ENCODE peak calls at places on chromosome X, in five cellular contexts. One of them, this sample, is unnamed.

GRCh38 chrX:120769576-120770341 is 105.9 kb downstream of the CT47B1 start:
- DNase-seq in psoas muscle: no peak
- DNase-seq in heart left ventricle: no peak
- DNase-seq in stomach: no peak
- DNase-seq in left ventricle myocardium inferior: no peak
- DNase-seq in this sample: no peak

GRCh38 chrX:54494970-54495813 is 842 bp downstream of the FGD1 start:
- DNase-seq in psoas muscle: no peak
- DNase-seq in heart left ventricle: no peak
- DNase-seq in stomach: peak; percentile 31
- DNase-seq in left ventricle myocardium inferior: no peak
- DNase-seq in this sample: peak; percentile 63

GRCh38 chrX:136046295-136046894 is 61.2 kb downstream of the SLC9A6 start:
- DNase-seq in psoas muscle: no peak
- DNase-seq in heart left ventricle: no peak
- DNase-seq in stomach: no peak
- DNase-seq in left ventricle myocardium inferior: no peak
- DNase-seq in this sample: no peak

GRCh38 chrX:153934473-153935325 is at the start of gene NAA10:
- DNase-seq in psoas muscle: peak; percentile 90
- DNase-seq in heart left ventricle: peak; percentile 80
- DNase-seq in stomach: peak; percentile 80
- DNase-seq in left ventricle myocardium inferior: peak; percentile 76
- DNase-seq in this sample: peak; percentile 86

GRCh38 chrX:21691512-21692018 is 33.4 kb upstream of the KLHL34 start:
- DNase-seq in psoas muscle: no peak
- DNase-seq in heart left ventricle: no peak
- DNase-seq in stomach: no peak
- DNase-seq in left ventricle myocardium inferior: no peak
- DNase-seq in this sample: no peak

GRCh38 chrX:84188320-84188834 is 378 bp upstream of the RPS6KA6 start:
- DNase-seq in psoas muscle: peak; percentile 56
- DNase-seq in heart left ventricle: peak; percentile 27
- DNase-seq in stomach: peak; percentile 51
- DNase-seq in left ventricle myocardium inferior: peak; percentile 14
- DNase-seq in this sample: peak; percentile 76

GRCh38 chrX:10628906-10629305 is 8.5 kb upstream of the MID1 start:
- DNase-seq in psoas muscle: no peak
- DNase-seq in heart left ventricle: no peak
- DNase-seq in stomach: no peak
- DNase-seq in left ventricle myocardium inferior: no peak
- DNase-seq in this sample: no peak

GRCh38 chrX:132093239-132093860 is 34.5 kb downstream of the FRMD7 start:
- DNase-seq in psoas muscle: no peak
- DNase-seq in heart left ventricle: no peak
- DNase-seq in stomach: no peak
- DNase-seq in left ventricle myocardium inferior: no peak
- DNase-seq in this sample: no peak

GRCh38 chrX:69221239-69222102 is 56.2 kb upstream of the PJA1 start:
- DNase-seq in psoas muscle: no peak
- DNase-seq in heart left ventricle: no peak
- DNase-seq in stomach: no peak
- DNase-seq in left ventricle myocardium inferior: no peak
- DNase-seq in this sample: no peak

GRCh38 chrX:81120936-81121351 is 80.8 kb downstream of the HMGN5 start:
- DNase-seq in psoas muscle: peak; percentile 53
- DNase-seq in heart left ventricle: peak; percentile 23
- DNase-seq in stomach: peak; percentile 34
- DNase-seq in left ventricle myocardium inferior: peak; percentile 16
- DNase-seq in this sample: no peak

GRCh38 chrX:132001127-132001526 is 22.0 kb upstream of the STK26 start:
- DNase-seq in psoas muscle: no peak
- DNase-seq in heart left ventricle: no peak
- DNase-seq in stomach: no peak
- DNase-seq in left ventricle myocardium inferior: no peak
- DNase-seq in this sample: no peak

GRCh38 chrX:101385795-101386541 is at the start of gene BTK:
- DNase-seq in psoas muscle: no peak
- DNase-seq in heart left ventricle: no peak
- DNase-seq in stomach: no peak
- DNase-seq in left ventricle myocardium inferior: no peak
- DNase-seq in this sample: no peak

GRCh38 chrX:39753296-39753996 is 344.3 kb downstream of the BCOR start:
- DNase-seq in psoas muscle: no peak
- DNase-seq in heart left ventricle: no peak
- DNase-seq in stomach: peak; percentile 46
- DNase-seq in left ventricle myocardium inferior: no peak
- DNase-seq in this sample: no peak

GRCh38 chrX:41522071-41522470 is 74.9 kb downstream of the NYX start:
- DNase-seq in psoas muscle: no peak
- DNase-seq in heart left ventricle: no peak
- DNase-seq in stomach: no peak
- DNase-seq in left ventricle myocardium inferior: no peak
- DNase-seq in this sample: no peak

GRCh38 chrX:40773809-40774208 is 38.5 kb upstream of the MED14 start:
- DNase-seq in psoas muscle: no peak
- DNase-seq in heart left ventricle: no peak
- DNase-seq in stomach: no peak
- DNase-seq in left ventricle myocardium inferior: no peak
- DNase-seq in this sample: no peak

GRCh38 chrX:53087378-53087777 is 5.2 kb downstream of the TSPYL2 start:
- DNase-seq in psoas muscle: no peak
- DNase-seq in heart left ventricle: no peak
- DNase-seq in stomach: no peak
- DNase-seq in left ventricle myocardium inferior: no peak
- DNase-seq in this sample: no peak
- H3K4me3 ChIP-seq in psoas muscle: no peak overlapping the region
- H3K4me3 ChIP-seq in heart left ventricle: no peak overlapping the region
- H3K4me3 ChIP-seq in stomach: no peak overlapping the region
- H3K4me3 ChIP-seq in left ventricle myocardium inferior: no peak overlapping the region
- H3K4me3 ChIP-seq in this sample: no peak overlapping the region

GRCh38 chrX:34900691-34901090 is 41.9 kb upstream of the FAM47B start:
- DNase-seq in psoas muscle: no peak
- DNase-seq in heart left ventricle: no peak
- DNase-seq in stomach: no peak
- DNase-seq in left ventricle myocardium inferior: no peak
- DNase-seq in this sample: no peak

GRCh38 chrX:34903316-34903715 is 39.3 kb upstream of the FAM47B start:
- DNase-seq in psoas muscle: no peak
- DNase-seq in heart left ventricle: no peak
- DNase-seq in stomach: no peak
- DNase-seq in left ventricle myocardium inferior: no peak
- DNase-seq in this sample: no peak

GRCh38 chrX:34901761-34902160 is 40.8 kb upstream of the FAM47B start:
- DNase-seq in psoas muscle: no peak
- DNase-seq in heart left ventricle: no peak
- DNase-seq in stomach: no peak
- DNase-seq in left ventricle myocardium inferior: no peak
- DNase-seq in this sample: no peak
- H3K27ac ChIP-seq in psoas muscle: no peak overlapping the region
- H3K27ac ChIP-seq in heart left ventricle: no peak overlapping the region
- H3K27ac ChIP-seq in stomach: no peak overlapping the region
- H3K27ac ChIP-seq in left ventricle myocardium inferior: no peak overlapping the region
- H3K27ac ChIP-seq in this sample: no peak overlapping the region

GRCh38 chrX:47497274-47497673 is 14.3 kb upstream of the ZNF41 start:
- DNase-seq in psoas muscle: no peak
- DNase-seq in heart left ventricle: no peak
- DNase-seq in stomach: no peak
- DNase-seq in left ventricle myocardium inferior: no peak
- DNase-seq in this sample: no peak

GRCh38 chrX:47498411-47498810 is 15.4 kb upstream of the ZNF41 start:
- DNase-seq in psoas muscle: no peak
- DNase-seq in heart left ventricle: no peak
- DNase-seq in stomach: no peak
- DNase-seq in left ventricle myocardium inferior: no peak
- DNase-seq in this sample: no peak

GRCh38 chrX:47501226-47502071 is 18.4 kb upstream of the ZNF41 start:
- DNase-seq in psoas muscle: no peak
- DNase-seq in heart left ventricle: no peak
- DNase-seq in stomach: no peak
- DNase-seq in left ventricle myocardium inferior: no peak
- DNase-seq in this sample: no peak

GRCh38 chrX:47500541-47500940 is 17.5 kb upstream of the ZNF41 start:
- DNase-seq in psoas muscle: no peak
- DNase-seq in heart left ventricle: no peak
- DNase-seq in stomach: no peak
- DNase-seq in left ventricle myocardium inferior: no peak
- DNase-seq in this sample: no peak

DNA sequence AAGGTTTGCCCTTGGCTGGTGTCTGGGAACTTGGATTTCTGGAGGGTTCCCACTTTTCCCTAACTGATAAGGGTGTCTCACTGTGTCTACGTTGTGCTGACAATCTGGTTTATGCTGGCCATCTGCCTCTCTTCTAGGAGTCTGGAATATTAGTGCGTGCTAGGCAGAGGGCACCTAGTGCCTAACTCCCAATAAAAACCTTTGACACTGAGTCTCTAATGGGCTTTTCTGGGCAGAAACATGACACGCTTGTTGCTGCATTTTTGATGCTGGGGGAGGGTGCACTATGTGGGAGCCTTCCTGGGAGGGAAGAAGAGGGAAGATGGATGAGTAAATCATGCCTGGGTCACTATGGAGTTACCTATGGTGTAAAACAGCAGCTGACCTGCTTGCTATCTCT is 16.3 kb upstream of the ZNF41 start:
- DNase-seq in psoas muscle: no peak
- DNase-seq in heart left ventricle: no peak
- DNase-seq in stomach: no peak
- DNase-seq in left ventricle myocardium inferior: no peak
- DNase-seq in this sample: no peak
- H3K4me1 ChIP-seq in psoas muscle: peaks cover 12% of the 10 kb centered on the region
- H3K4me1 ChIP-seq in heart left ventricle: no peaks in the 10 kb centered on the region
- H3K4me1 ChIP-seq in stomach: no peaks in the 10 kb centered on the region
- H3K4me1 ChIP-seq in left ventricle myocardium inferior: no peaks in the 10 kb centered on the region
- H3K4me1 ChIP-seq in this sample: no peaks in the 10 kb centered on the region

DNA sequence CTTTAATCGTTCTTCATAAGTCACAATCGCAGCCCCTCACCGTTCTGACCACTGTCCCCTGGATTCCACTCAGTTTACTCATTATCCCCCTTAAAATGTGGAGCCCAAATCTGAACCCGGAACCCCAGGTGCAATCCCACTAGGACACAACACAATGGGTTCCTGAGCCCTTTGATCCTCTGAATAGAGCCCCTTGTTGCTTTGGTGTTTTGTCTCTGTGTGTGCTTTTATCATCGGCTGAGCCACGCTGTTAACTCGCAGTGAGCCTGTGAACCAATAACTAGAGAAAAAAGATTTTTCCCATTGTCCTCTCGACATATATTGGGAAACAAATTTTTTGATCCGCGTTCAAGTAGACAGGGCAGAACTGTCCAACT is 654 bp upstream of the PDHA1 start:
- DNase-seq in psoas muscle: no peak
- DNase-seq in heart left ventricle: no peak
- DNase-seq in stomach: no peak
- DNase-seq in left ventricle myocardium inferior: no peak
- DNase-seq in this sample: no peak
- H3K4me3 ChIP-seq in psoas muscle: peak overlapping the region; percentile 81
- H3K4me3 ChIP-seq in heart left ventricle: peak overlapping the region; percentile 66
- H3K4me3 ChIP-seq in stomach: peak overlapping the region; percentile 69
- H3K4me3 ChIP-seq in left ventricle myocardium inferior: peak overlapping the region; percentile 84
- H3K4me3 ChIP-seq in this sample: peak overlapping the region; percentile 69

GRCh38 chrX:134146493-134146892 is 90.5 kb upstream of the CCDC160 start:
- DNase-seq in psoas muscle: no peak
- DNase-seq in heart left ventricle: no peak
- DNase-seq in stomach: no peak
- DNase-seq in left ventricle myocardium inferior: no peak
- DNase-seq in this sample: no peak

GRCh38 chrX:134144231-134144630 is 92.8 kb upstream of the CCDC160 start:
- DNase-seq in psoas muscle: no peak
- DNase-seq in heart left ventricle: no peak
- DNase-seq in stomach: no peak
- DNase-seq in left ventricle myocardium inferior: no peak
- DNase-seq in this sample: no peak

DNA sequence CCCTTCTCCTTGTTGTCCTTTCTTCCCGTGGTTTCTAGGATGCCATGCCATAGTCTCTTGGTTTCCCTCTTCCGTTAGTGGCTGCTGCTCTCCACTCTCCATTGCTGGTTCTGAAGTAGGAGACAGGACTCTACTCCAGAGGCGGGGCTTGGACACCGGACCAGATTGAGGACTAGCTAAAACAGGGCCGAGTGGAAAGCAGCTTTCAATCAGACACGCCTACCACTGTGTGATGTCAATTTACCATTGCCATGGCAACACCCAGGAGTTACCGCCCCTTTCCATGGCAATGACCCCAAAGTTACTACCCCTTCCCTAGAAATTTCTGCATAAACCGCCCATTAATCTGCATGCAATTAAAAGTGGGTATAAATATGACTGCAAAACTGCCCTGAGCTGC is 88.7 kb upstream of the CCDC160 start:
- DNase-seq in psoas muscle: no peak
- DNase-seq in heart left ventricle: no peak
- DNase-seq in stomach: no peak
- DNase-seq in left ventricle myocardium inferior: no peak
- DNase-seq in this sample: no peak
- H3K27ac ChIP-seq in psoas muscle: no peak overlapping the region
- H3K27ac ChIP-seq in heart left ventricle: no peak overlapping the region
- H3K27ac ChIP-seq in stomach: no peak overlapping the region
- H3K27ac ChIP-seq in left ventricle myocardium inferior: no peak overlapping the region
- H3K27ac ChIP-seq in this sample: no peak overlapping the region

GRCh38 chrX:110389570-110389969 is 30.9 kb downstream of the RTL9 start:
- DNase-seq in psoas muscle: no peak
- DNase-seq in heart left ventricle: no peak
- DNase-seq in stomach: no peak
- DNase-seq in left ventricle myocardium inferior: no peak
- DNase-seq in this sample: no peak
- H3K4me1 ChIP-seq in psoas muscle: no peaks in the 10 kb centered on the region
- H3K4me1 ChIP-seq in heart left ventricle: no peaks in the 10 kb centered on the region
- H3K4me1 ChIP-seq in stomach: no peaks in the 10 kb centered on the region
- H3K4me1 ChIP-seq in left ventricle myocardium inferior: no peaks in the 10 kb centered on the region
- H3K4me1 ChIP-seq in this sample: no peaks in the 10 kb centered on the region

GRCh38 chrX:45775462-45775861 is 574.8 kb upstream of the DIPK2B start:
- DNase-seq in psoas muscle: no peak
- DNase-seq in heart left ventricle: no peak
- DNase-seq in stomach: no peak
- DNase-seq in left ventricle myocardium inferior: no peak
- DNase-seq in this sample: no peak
- H3K4me3 ChIP-seq in psoas muscle: no peak overlapping the region
- H3K4me3 ChIP-seq in heart left ventricle: no peak overlapping the region
- H3K4me3 ChIP-seq in stomach: no peak overlapping the region
- H3K4me3 ChIP-seq in left ventricle myocardium inferior: no peak overlapping the region
- H3K4me3 ChIP-seq in this sample: no peak overlapping the region

GRCh38 chrX:18809641-18810040 is 102.2 kb downstream of the PPEF1 start:
- DNase-seq in psoas muscle: no peak
- DNase-seq in heart left ventricle: no peak
- DNase-seq in stomach: no peak
- DNase-seq in left ventricle myocardium inferior: no peak
- DNase-seq in this sample: no peak
- H3K27ac ChIP-seq in psoas muscle: no peak overlapping the region
- H3K27ac ChIP-seq in heart left ventricle: no peak overlapping the region
- H3K27ac ChIP-seq in stomach: no peak overlapping the region
- H3K27ac ChIP-seq in left ventricle myocardium inferior: no peak overlapping the region
- H3K27ac ChIP-seq in this sample: no peak overlapping the region

This sample was measured in upper lobe of right lung.